ENCODE peak calls at places on chromosomes 5 and 9, in four cellular contexts. P is posterior vena cava, E is Caki2, Z is NCI-H1417 treated with DMSO at 0.1 percent for 48 hours. Q is an unnamed sample.
A peak's percentile ranks its signal among the peaks of the same experiment; 100 is the strongest.

GRCh38 chr5:142245776-142246175 is 79.0 kb downstream of the SPRY4 start:
- DNase-seq in P (no peak), E (no peak), Z (no peak), Q (no peak)

GRCh38 chr9:136409557-136410455 is 608 bp downstream of the ENTR1 start:
- DNase-seq in P (no peak), E (peak; percentile 45), Z (no peak), Q (no peak)

GRCh38 chr5:37804401-37804800 is 35.4 kb downstream of the GDNF start:
- DNase-seq in P (no peak), E (no peak), Z (no peak), Q (no peak)

GRCh38 chr5:173615884-173616576 is 420 bp downstream of the BOD1 start:
- DNase-seq in P (peak; percentile 88), E (peak; percentile 75), Z (peak; percentile 8), Q (peak; percentile 19)

GRCh38 chr9:113635586-113635985 is 172.1 kb downstream of the RGS3 start:
- DNase-seq in P (peak; percentile 29), E (no peak), Z (no peak), Q (no peak)

GRCh38 chr9:27714388-27714787 is 141.1 kb upstream of the C9orf72 start:
- DNase-seq in P (no peak), E (no peak), Z (no peak), Q (peak; percentile 62)

GRCh38 chr9:79185866-79186265 is 385.9 kb upstream of the TLE4 start:
- DNase-seq in P (no peak), E (no peak), Z (no peak), Q (no peak)

GRCh38 chr9:7169717-7170348 is 412.1 kb downstream of the KDM4C start:
- DNase-seq in P (no peak), E (no peak), Z (no peak), Q (no peak)

GRCh38 chr5:149271717-149272558 is at the start of gene AFAP1L1:
- DNase-seq in P (peak; percentile 89), E (peak; percentile 50), Z (peak; percentile 3), Q (no peak)

GRCh38 chr9:97984188-97985057 is 1.3 kb downstream of the ANP32B start:
- DNase-seq in P (peak; percentile 94), E (peak; percentile 75), Z (no peak), Q (peak; percentile 11)

GRCh38 chr9:1042466-1042865 is 7.7 kb upstream of the DMRT2 start:
- DNase-seq in P (no peak), E (no peak), Z (no peak), Q (no peak)

GRCh38 chr5:4128994-4129393 is 533.4 kb downstream of the IRX1 start:
- DNase-seq in P (no peak), E (no peak), Z (no peak), Q (no peak)

GRCh38 chr5:36422957-36423356 is 121.3 kb upstream of the RANBP3L start:
- DNase-seq in P (no peak), E (peak; percentile 83), Z (no peak), Q (no peak)

GRCh38 chr9:99185904-99186303 is 35.8 kb downstream of the ALG2 start:
- DNase-seq in P (no peak), E (no peak), Z (no peak), Q (no peak)

GRCh38 chr5:57298985-57299491 is 125.2 kb downstream of the GPBP1 start:
- DNase-seq in P (no peak), E (peak; percentile 64), Z (no peak), Q (peak; percentile 24)

GRCh38 chr5:134533115-134533815 is 7.8 kb downstream of the JADE2 start:
- DNase-seq in P (peak; percentile 95), E (no peak), Z (no peak), Q (no peak)

GRCh38 chr5:132114150-132115121 is 40.8 kb downstream of the CSF2 start:
- DNase-seq in P (no peak), E (no peak), Z (no peak), Q (no peak)

GRCh38 chr5:58330781-58331180 is 129.1 kb downstream of the PLK2 start:
- DNase-seq in P (no peak), E (no peak), Z (no peak), Q (no peak)

GRCh38 chr5:115634343-115635132 is 8.7 kb upstream of the TMED7 start:
- DNase-seq in P (peak; percentile 95), E (peak; percentile 55), Z (peak; percentile 31), Q (peak; percentile 39)

GRCh38 chr5:139900546-139901250 is 105.1 kb downstream of the PSD2 start:
- DNase-seq in P (no peak), E (no peak), Z (no peak), Q (no peak)

GRCh38 chr5:173488144-173488543 is 128.3 kb downstream of the BOD1 start:
- DNase-seq in P (no peak), E (no peak), Z (no peak), Q (no peak)

GRCh38 chr9:116658265-116658664 is 28.8 kb upstream of the TRIM32 start:
- DNase-seq in P (no peak), E (no peak), Z (no peak), Q (no peak)

GRCh38 chr9:112112519-112112918 is 62.6 kb downstream of the SUSD1 start:
- DNase-seq in P (no peak), E (peak; percentile 97), Z (no peak), Q (no peak)

GRCh38 chr9:6735422-6735821 is 22.4 kb upstream of the KDM4C start:
- DNase-seq in P (no peak), E (no peak), Z (no peak), Q (no peak)

GRCh38 chr9:117092582-117092981 is 322.3 kb downstream of the ASTN2 start:
- DNase-seq in P (no peak), E (peak; percentile 52), Z (no peak), Q (no peak)

GRCh38 chr5:111954516-111955337 is 197.7 kb upstream of the NREP start:
- DNase-seq in P (no peak), E (no peak), Z (no peak), Q (no peak)

GRCh38 chr9:36870960-36871359 is 163.1 kb downstream of the PAX5 start:
- DNase-seq in P (peak; percentile 35), E (no peak), Z (no peak), Q (no peak)

GRCh38 chr9:130191749-130192120 is 19.5 kb downstream of the NCS1 start:
- DNase-seq in P (no peak), E (no peak), Z (no peak), Q (no peak)

GRCh38 chr5:65535529-65535987 is 27.4 kb downstream of the CENPK start:
- DNase-seq in P (no peak), E (no peak), Z (no peak), Q (no peak)

Q was measured in DMS 273 treated with DMSO at 0.1 percent for 48 hours.